ENCODE peak calls at places on chromosomes 4 and X, in five cellular contexts. One of them, this sample, is unnamed. For H3K27me3, the result is how much of the 10 kb centered on the place peaks cover.

GRCh38 chrX:43693602-43694406 is 37.7 kb downstream of the MAOA start:
- DNase-seq in CD8-positive, alpha-beta memory T cell: no peak
- DNase-seq in aorta: no peak
- DNase-seq in H9: no peak
- DNase-seq in psoas muscle: no peak
- DNase-seq in this sample: no peak

GRCh38 chrX:136065044-136065671 is 79.9 kb downstream of the SLC9A6 start:
- DNase-seq in CD8-positive, alpha-beta memory T cell: peak
- DNase-seq in aorta: peak
- DNase-seq in H9: no peak
- DNase-seq in psoas muscle: peak
- DNase-seq in this sample: peak

GRCh38 chrX:53323196-53323595 is 41.8 kb upstream of the IQSEC2 start:
- DNase-seq in CD8-positive, alpha-beta memory T cell: no peak
- DNase-seq in aorta: no peak
- DNase-seq in H9: no peak
- DNase-seq in psoas muscle: no peak
- DNase-seq in this sample: no peak

GRCh38 chrX:1581132-1581531 is 10.3 kb upstream of the AKAP17A start:
- DNase-seq in CD8-positive, alpha-beta memory T cell: peak
- DNase-seq in aorta: no peak
- DNase-seq in H9: peak
- DNase-seq in psoas muscle: no peak
- DNase-seq in this sample: peak

GRCh38 chr4:132530846-132531245 is 618.2 kb upstream of the PCDH10 start:
- DNase-seq in CD8-positive, alpha-beta memory T cell: no peak
- DNase-seq in aorta: no peak
- DNase-seq in H9: no peak
- DNase-seq in psoas muscle: no peak
- DNase-seq in this sample: no peak

GRCh38 chr4:175447006-175447405 is 365.1 kb downstream of the GPM6A start:
- DNase-seq in CD8-positive, alpha-beta memory T cell: no peak
- DNase-seq in aorta: no peak
- DNase-seq in H9: no peak
- DNase-seq in psoas muscle: no peak
- DNase-seq in this sample: no peak

GRCh38 chr4:336099-336892 is 1.3 kb upstream of the ZNF141 start:
- DNase-seq in CD8-positive, alpha-beta memory T cell: peak
- DNase-seq in aorta: peak
- DNase-seq in H9: peak
- DNase-seq in psoas muscle: peak
- DNase-seq in this sample: no peak

GRCh38 chr4:108072300-108072699 is 82.6 kb downstream of the HADH start:
- DNase-seq in CD8-positive, alpha-beta memory T cell: peak
- DNase-seq in aorta: no peak
- DNase-seq in H9: no peak
- DNase-seq in psoas muscle: no peak
- DNase-seq in this sample: peak

GRCh38 chrX:78029663-78030062 is 60.2 kb upstream of the PGAM4 start:
- DNase-seq in CD8-positive, alpha-beta memory T cell: no peak
- DNase-seq in aorta: no peak
- DNase-seq in H9: no peak
- DNase-seq in psoas muscle: no peak
- DNase-seq in this sample: no peak

GRCh38 chrX:39576081-39576701 is 521.6 kb downstream of the BCOR start:
- DNase-seq in CD8-positive, alpha-beta memory T cell: no peak
- DNase-seq in aorta: no peak
- DNase-seq in H9: peak
- DNase-seq in psoas muscle: no peak
- DNase-seq in this sample: no peak

GRCh38 chrX:125322431-125322830 is 2.8 kb downstream of the TEX13C start:
- DNase-seq in CD8-positive, alpha-beta memory T cell: no peak
- DNase-seq in aorta: no peak
- DNase-seq in H9: no peak
- DNase-seq in psoas muscle: no peak
- DNase-seq in this sample: no peak

DNA sequence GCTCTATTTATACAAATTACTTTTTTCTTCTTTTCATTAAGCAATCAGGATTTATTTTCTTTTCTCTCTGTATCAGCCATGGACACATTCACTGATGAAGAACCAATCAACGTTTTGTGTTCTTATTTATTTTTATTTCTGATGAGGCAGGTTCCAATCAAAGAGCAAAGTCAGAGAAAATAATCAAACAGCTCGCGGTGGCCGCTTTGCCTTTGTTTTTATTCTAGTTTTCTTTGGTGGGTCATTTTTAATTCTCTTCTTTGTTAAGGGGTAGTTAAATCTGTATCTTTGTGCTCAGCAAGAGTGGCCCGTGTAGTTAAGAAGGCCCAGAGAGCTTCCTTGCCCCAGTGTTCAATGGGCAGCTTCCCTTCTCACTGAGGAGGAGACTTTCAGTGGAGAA is 71.4 kb downstream of the FBXO8 start:
- DNase-seq in CD8-positive, alpha-beta memory T cell: no peak
- DNase-seq in aorta: no peak
- DNase-seq in H9: no peak
- DNase-seq in psoas muscle: no peak
- DNase-seq in this sample: no peak
- H3K27me3 ChIP-seq in CD8-positive, alpha-beta memory T cell: half or more
- H3K27me3 ChIP-seq in aorta: under half
- H3K27me3 ChIP-seq in H9: half or more
- H3K27me3 ChIP-seq in psoas muscle: half or more
- H3K27me3 ChIP-seq in this sample: half or more

GRCh38 chr4:169253904-169254303 is 16.9 kb downstream of the SH3RF1 start:
- DNase-seq in CD8-positive, alpha-beta memory T cell: no peak
- DNase-seq in aorta: no peak
- DNase-seq in H9: no peak
- DNase-seq in psoas muscle: no peak
- DNase-seq in this sample: no peak

GRCh38 chr4:169253087-169253675 is 17.6 kb downstream of the SH3RF1 start:
- DNase-seq in CD8-positive, alpha-beta memory T cell: no peak
- DNase-seq in aorta: no peak
- DNase-seq in H9: no peak
- DNase-seq in psoas muscle: no peak
- DNase-seq in this sample: no peak

GRCh38 chr4:169251291-169252235 is 19.2 kb downstream of the SH3RF1 start:
- DNase-seq in CD8-positive, alpha-beta memory T cell: no peak
- DNase-seq in aorta: no peak
- DNase-seq in H9: peak
- DNase-seq in psoas muscle: no peak
- DNase-seq in this sample: no peak

GRCh38 chr4:169250796-169251195 is 20.0 kb downstream of the SH3RF1 start:
- DNase-seq in CD8-positive, alpha-beta memory T cell: no peak
- DNase-seq in aorta: no peak
- DNase-seq in H9: no peak
- DNase-seq in psoas muscle: no peak
- DNase-seq in this sample: no peak

DNA sequence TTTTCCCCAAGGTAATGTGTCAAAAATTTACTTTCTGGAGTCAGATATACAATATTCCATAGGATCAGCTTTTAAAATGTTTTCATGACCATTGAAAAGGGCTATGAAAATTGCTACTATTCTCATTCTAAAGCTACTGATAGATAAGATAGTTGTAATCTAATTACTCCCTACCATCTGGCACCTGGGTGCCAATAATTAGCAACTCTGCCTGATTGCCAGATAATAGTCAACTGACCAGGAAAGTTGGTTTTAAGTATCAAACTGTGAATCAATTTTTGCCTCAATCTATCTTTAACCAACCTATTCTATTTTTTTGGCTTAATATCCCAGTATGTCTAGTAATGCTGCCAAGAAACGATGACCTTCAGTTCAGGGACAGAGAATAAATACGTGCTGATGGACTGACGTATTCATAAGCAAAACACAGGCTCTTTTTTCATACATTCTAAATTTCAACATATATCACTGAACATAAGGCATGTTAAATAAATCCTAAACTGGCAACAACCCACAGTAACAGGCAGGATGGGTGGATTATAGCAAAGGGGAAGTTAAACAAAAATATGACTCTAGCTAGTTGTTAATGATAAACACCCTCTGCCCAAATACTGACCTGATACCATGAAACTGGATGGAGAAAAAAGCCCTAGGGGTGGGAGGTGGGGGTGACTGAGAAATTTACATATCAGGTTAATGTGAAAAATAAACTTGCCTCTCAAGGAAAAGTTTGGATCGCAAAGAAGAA is 18.2 kb downstream of the SH3RF1 start:
- DNase-seq in CD8-positive, alpha-beta memory T cell: no peak
- DNase-seq in aorta: no peak
- DNase-seq in H9: no peak
- DNase-seq in psoas muscle: no peak
- DNase-seq in this sample: no peak
- H3K27ac ChIP-seq in CD8-positive, alpha-beta memory T cell: no peak
- H3K27ac ChIP-seq in aorta: no peak
- H3K27ac ChIP-seq in H9: no peak
- H3K27ac ChIP-seq in psoas muscle: no peak
- H3K27ac ChIP-seq in this sample: no peak

DNA sequence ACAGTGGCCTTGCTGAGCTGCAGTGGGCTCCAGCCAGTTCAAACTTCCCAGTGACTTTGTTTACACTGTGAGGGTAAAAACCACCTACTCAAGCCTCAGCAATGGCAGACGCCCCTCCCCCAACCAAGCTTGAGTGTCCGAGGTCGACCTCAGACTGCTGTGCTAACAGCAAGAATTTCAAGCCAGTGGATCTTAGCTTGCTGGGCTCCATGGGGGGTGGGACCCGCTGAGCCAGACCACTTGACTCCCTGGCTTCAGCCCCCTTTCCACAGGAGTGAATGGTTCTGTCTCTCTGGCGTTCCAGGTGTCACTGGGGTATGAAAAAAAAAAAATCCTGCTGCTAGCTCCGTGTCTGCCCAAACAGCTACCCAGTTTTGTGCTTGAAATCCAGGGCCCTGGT is 168.9 kb upstream of the INTU start:
- DNase-seq in CD8-positive, alpha-beta memory T cell: no peak
- DNase-seq in aorta: no peak
- DNase-seq in H9: peak
- DNase-seq in psoas muscle: no peak
- DNase-seq in this sample: no peak
- H3K27me3 ChIP-seq in CD8-positive, alpha-beta memory T cell: under half
- H3K27me3 ChIP-seq in aorta: under half
- H3K27me3 ChIP-seq in H9: under half
- H3K27me3 ChIP-seq in psoas muscle: under half
- H3K27me3 ChIP-seq in this sample: under half

GRCh38 chrX:48003367-48003757 is 427 bp downstream of the ZNF182 start:
- DNase-seq in CD8-positive, alpha-beta memory T cell: no peak
- DNase-seq in aorta: no peak
- DNase-seq in H9: no peak
- DNase-seq in psoas muscle: no peak
- DNase-seq in this sample: no peak
- H3K27ac ChIP-seq in CD8-positive, alpha-beta memory T cell: peak
- H3K27ac ChIP-seq in aorta: no peak
- H3K27ac ChIP-seq in H9: no peak
- H3K27ac ChIP-seq in psoas muscle: peak
- H3K27ac ChIP-seq in this sample: peak

DNA sequence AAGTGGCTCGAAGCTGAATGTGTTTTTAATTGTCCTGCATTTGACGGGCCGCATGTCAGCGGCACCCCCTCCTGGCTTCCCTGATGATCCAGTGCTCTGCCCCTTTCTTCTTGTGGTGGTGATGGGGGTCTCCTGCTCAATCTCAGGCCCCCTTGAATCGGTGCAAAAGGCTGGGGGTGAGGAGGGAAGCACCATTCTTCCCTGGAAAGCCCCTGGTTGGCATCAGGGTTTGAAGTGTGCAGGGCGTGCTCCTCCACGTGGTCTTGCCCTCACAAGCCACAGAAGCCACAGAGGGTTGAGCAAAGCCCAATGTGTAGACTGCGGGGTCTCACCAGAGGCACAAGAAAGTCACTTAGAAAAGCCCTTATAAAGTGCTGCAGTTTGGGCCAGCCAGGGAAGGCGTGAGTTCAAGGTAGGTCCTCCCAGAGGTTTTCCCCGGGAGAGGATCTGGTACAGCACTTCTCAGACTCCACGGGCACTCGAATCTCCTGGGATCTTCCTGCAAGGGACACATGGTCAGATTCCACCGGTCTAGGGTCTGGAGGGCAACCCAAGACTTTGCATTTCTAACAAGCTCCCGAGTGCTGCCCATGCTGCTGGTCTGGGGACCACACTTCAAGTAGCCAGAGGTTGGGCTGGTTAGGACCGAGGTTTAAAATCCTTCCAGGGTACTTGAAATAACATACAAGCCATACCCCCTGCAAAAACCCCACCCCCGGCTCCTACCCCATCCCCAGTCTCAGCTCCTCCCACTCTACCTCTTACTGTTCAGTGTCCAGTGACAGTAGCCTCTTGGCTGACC is 35.1 kb downstream of the PSAPL1 start:
- DNase-seq in CD8-positive, alpha-beta memory T cell: no peak
- DNase-seq in aorta: peak
- DNase-seq in H9: no peak
- DNase-seq in psoas muscle: no peak
- DNase-seq in this sample: no peak
- H3K27me3 ChIP-seq in CD8-positive, alpha-beta memory T cell: under half
- H3K27me3 ChIP-seq in aorta: under half
- H3K27me3 ChIP-seq in H9: under half
- H3K27me3 ChIP-seq in psoas muscle: half or more
- H3K27me3 ChIP-seq in this sample: under half